ENCODE peak calls at places on chromosomes 2 and 18, in seven cellular contexts. K is stomach, M is suprapubic skin, S is GM12878, Y is transverse colon, D is K562, A is HepG2. Z is an unnamed sample.

GRCh38 chr2:134774786-134775641 is 56.2 kb upstream of the TMEM163 start:
- DNase-seq in K (peak; percentile 42), M (no peak), S (no peak), Y (no peak), D (peak; percentile 9), A (no peak), Z (no peak)

GRCh38 chr18:79386547-79386946 is 9.2 kb upstream of the NFATC1 start:
- DNase-seq in K (peak; percentile 15), M (peak; percentile 57), S (no peak), Y (no peak), D (no peak), A (no peak), Z (peak; percentile 60)

GRCh38 chr18:7755753-7756475 is 188.8 kb downstream of the PTPRM start:
- DNase-seq in K (no peak), M (no peak), S (no peak), Y (no peak), D (no peak), A (peak; percentile 63), Z (no peak)

GRCh38 chr2:200863655-200864205 is 728 bp downstream of the CLK1 start:
- DNase-seq in K (no peak), M (no peak), S (no peak), Y (peak; percentile 23), D (no peak), A (no peak), Z (no peak)

GRCh38 chr2:118774458-118775133 is 72.9 kb downstream of the EN1 start:
- DNase-seq in K (peak; percentile 32), M (peak; percentile 71), S (no peak), Y (peak; percentile 29), D (peak; percentile 79), A (no peak), Z (no peak)

GRCh38 chr2:61434314-61434713 is 36.6 kb downstream of the USP34 start:
- DNase-seq in K (no peak), M (no peak), S (no peak), Y (no peak), D (no peak), A (no peak), Z (no peak)

GRCh38 chr2:197168705-197169104 is 141.9 kb downstream of the ANKRD44 start:
- DNase-seq in K (peak; percentile 75), M (peak; percentile 68), S (no peak), Y (peak; percentile 80), D (peak; percentile 62), A (peak; percentile 65), Z (peak; percentile 78)

GRCh38 chr2:160581035-160581434 is 87.4 kb upstream of the RBMS1 start:
- DNase-seq in K (no peak), M (no peak), S (no peak), Y (no peak), D (no peak), A (no peak), Z (no peak)

GRCh38 chr2:25851740-25852503 is 26.4 kb downstream of the ASXL2 start:
- DNase-seq in K (no peak), M (no peak), S (peak; percentile 57), Y (no peak), D (peak; percentile 83), A (peak; percentile 86), Z (no peak)

GRCh38 chr2:37274354-37274965 is 43.0 kb downstream of the NDUFAF7 start:
- DNase-seq in K (no peak), M (no peak), S (no peak), Y (no peak), D (no peak), A (no peak), Z (peak; percentile 74)

GRCh38 chr2:44429034-44429433 is 67.3 kb downstream of the CAMKMT start:
- DNase-seq in K (no peak), M (no peak), S (no peak), Y (no peak), D (no peak), A (peak; percentile 39), Z (no peak)

GRCh38 chr2:238869293-238870124 is 21.6 kb downstream of the TWIST2 start:
- DNase-seq in K (no peak), M (peak; percentile 36), S (no peak), Y (no peak), D (no peak), A (peak; percentile 39), Z (no peak)

GRCh38 chr2:890791-891190 is 59.9 kb upstream of the SNTG2 start:
- DNase-seq in K (no peak), M (no peak), S (no peak), Y (no peak), D (no peak), A (no peak), Z (no peak)

GRCh38 chr2:99863914-99864273 is 278.5 kb downstream of the AFF3 start:
- DNase-seq in K (no peak), M (no peak), S (no peak), Y (no peak), D (no peak), A (no peak), Z (no peak)

GRCh38 chr18:69230204-69230603 is 170.5 kb upstream of the DOK6 start:
- DNase-seq in K (no peak), M (no peak), S (no peak), Y (no peak), D (no peak), A (no peak), Z (no peak)

GRCh38 chr2:86072271-86072858 is 33.3 kb downstream of the POLR1A start:
- DNase-seq in K (peak; percentile 82), M (no peak), S (no peak), Y (peak; percentile 30), D (no peak), A (no peak), Z (no peak)

GRCh38 chr2:163984991-163985390 is 249.2 kb upstream of the FIGN start:
- DNase-seq in K (no peak), M (no peak), S (no peak), Y (no peak), D (no peak), A (no peak), Z (no peak)

GRCh38 chr2:173095356-173095755 is 19.7 kb downstream of the MAP3K20 start:
- DNase-seq in K (no peak), M (no peak), S (no peak), Y (no peak), D (no peak), A (no peak), Z (no peak)

GRCh38 chr2:172931256-172931894 is 144.3 kb upstream of the MAP3K20 start:
- DNase-seq in K (no peak), M (no peak), S (no peak), Y (no peak), D (peak; percentile 57), A (no peak), Z (no peak)

GRCh38 chr2:171403181-171403580 is 30.6 kb downstream of the METTL8 start:
- DNase-seq in K (no peak), M (no peak), S (no peak), Y (no peak), D (no peak), A (peak; percentile 6), Z (no peak)

GRCh38 chr2:119248751-119249150 is 25.1 kb downstream of the STEAP3 start:
- DNase-seq in K (peak; percentile 11), M (peak; percentile 16), S (no peak), Y (no peak), D (no peak), A (no peak), Z (no peak)

GRCh38 chr18:32906506-32907214 is 133.8 kb upstream of the KLHL14 start:
- DNase-seq in K (no peak), M (no peak), S (no peak), Y (no peak), D (no peak), A (no peak), Z (no peak)

GRCh38 chr18:56645415-56646016 is 5.6 kb upstream of the WDR7 start:
- DNase-seq in K (no peak), M (no peak), S (no peak), Y (no peak), D (peak; percentile 26), A (no peak), Z (no peak)

GRCh38 chr2:163682695-163683094 is 53.1 kb downstream of the FIGN start:
- DNase-seq in K (no peak), M (no peak), S (no peak), Y (no peak), D (no peak), A (peak; percentile 56), Z (no peak)

GRCh38 chr18:35345460-35345921 is 1.3 kb upstream of the ZNF24 start:
- DNase-seq in K (peak; percentile 28), M (no peak), S (peak; percentile 17), Y (no peak), D (peak; percentile 24), A (peak; percentile 79), Z (no peak)

GRCh38 chr2:234863043-234863934 is 88.5 kb upstream of the SH3BP4 start:
- DNase-seq in K (no peak), M (no peak), S (no peak), Y (peak; percentile 19), D (no peak), A (peak; percentile 88), Z (peak; percentile 70)

GRCh38 chr2:190216829-190217228 is 102.8 kb downstream of the HIBCH start:
- DNase-seq in K (peak; percentile 40), M (no peak), S (no peak), Y (peak; percentile 33), D (peak; percentile 38), A (peak; percentile 35), Z (no peak)

GRCh38 chr18:73952296-73952946 is 195.2 kb downstream of the FBXO15 start:
- DNase-seq in K (no peak), M (no peak), S (no peak), Y (no peak), D (no peak), A (no peak), Z (no peak)

GRCh38 chr2:135198481-135198880 is 146.4 kb downstream of the RAB3GAP1 start:
- DNase-seq in K (no peak), M (no peak), S (no peak), Y (no peak), D (no peak), A (no peak), Z (no peak)

GRCh38 chr2:100895934-100896685 is 76.2 kb downstream of the NPAS2 start:
- DNase-seq in K (no peak), M (no peak), S (no peak), Y (peak; percentile 24), D (peak; percentile 12), A (no peak), Z (no peak)
- TF ChIP-seq EP300 in K (no peak), M (no peak), S (no peak), Y (no peak), D (no peak), A (no peak), Z (no peak)

GRCh38 chr2:85034158-85034557 is 63.2 kb downstream of the KCMF1 start:
- DNase-seq in K (no peak), M (no peak), S (no peak), Y (no peak), D (no peak), A (no peak), Z (no peak)
- TF ChIP-seq POLR2AphosphoS5 in K (no peak), M (no peak), S (no peak), Y (no peak), D (no peak), A (no peak), Z (no peak)

DNA sequence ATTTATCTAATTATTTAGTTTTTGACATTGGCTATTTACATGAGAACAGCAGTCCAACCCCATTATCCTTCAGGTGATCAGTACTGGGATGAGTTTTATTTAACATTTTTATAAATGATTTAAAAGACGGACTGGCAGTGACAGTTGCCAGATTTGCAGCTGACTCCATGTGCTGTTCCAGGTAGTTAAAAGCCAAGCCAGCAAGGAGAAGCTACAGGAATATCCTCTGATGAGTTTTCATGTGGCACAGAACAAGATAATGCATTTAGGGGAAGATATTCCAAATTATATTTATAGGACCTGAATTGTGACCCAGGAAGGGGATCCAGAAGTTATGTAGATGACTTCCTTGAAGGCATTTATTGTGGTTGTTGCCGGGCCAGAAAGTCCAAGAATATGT is 209.9 kb downstream of the MCFD2 start:
- DNase-seq in K (no peak), M (no peak), S (no peak), Y (no peak), D (no peak), A (no peak), Z (no peak)
- H3K4me1 ChIP-seq in K (peaks cover 19% of the 10 kb centered on the region), M (peaks cover 56% of the 10 kb centered on the region), S (peaks cover 6% of the 10 kb centered on the region), Y (peaks cover 60% of the 10 kb centered on the region), D (peaks cover 5% of the 10 kb centered on the region), A (peaks cover 84% of the 10 kb centered on the region), Z (peaks cover 69% of the 10 kb centered on the region)

GRCh38 chr2:174590928-174591648 is 6.5 kb downstream of the WIPF1 start:
- DNase-seq in K (no peak), M (no peak), S (no peak), Y (no peak), D (no peak), A (no peak), Z (no peak)
- TF ChIP-seq EP300 in K (no peak), M (no peak), S (no peak), Y (no peak), D (no peak), A (no peak), Z (no peak)